ENCODE peak calls at places on chromosome 1, in nine cellular contexts. Q is right atrium auricular region; P is CD8-positive, alpha-beta memory T cell; U is ovary; Z is cardiac muscle cell; F is A673; A is thoracic aorta; I is fibroblast of lung; C is prostate gland. L is an unnamed sample. For H3K4me1 and H3K27me3, the result is how much of the 10 kb centered on the place peaks cover.

GRCh38 chr1:84971957-84972356 is 25.0 kb downstream of the MCOLN2 start:
- DNase-seq in Q (no peak), P (no peak), U (no peak), Z (no peak), F (no peak), A (no peak), I (no peak), C (no peak), L (no peak)

GRCh38 chr1:3659093-3659492 is 6.8 kb downstream of the TP73 start:
- DNase-seq in Q (no peak), P (no peak), U (no peak), Z (no peak), F (no peak), A (no peak), I (no peak), C (no peak), L (no peak)

GRCh38 chr1:28039341-28039740 is 49.1 kb downstream of the EYA3 start:
- DNase-seq in Q (no peak), P (no peak), U (no peak), Z (no peak), F (no peak), A (no peak), I (no peak), C (no peak), L (no peak)

GRCh38 chr1:96362623-96363022 is 359.0 kb upstream of the PTBP2 start:
- DNase-seq in Q (no peak), P (no peak), U (no peak), Z (no peak), F (no peak), A (no peak), I (peak), C (no peak), L (no peak)

GRCh38 chr1:234862944-234863515 is 253.1 kb upstream of the IRF2BP2 start:
- DNase-seq in Q (peak), P (no peak), U (peak), Z (no peak), F (no peak), A (peak), I (peak), C (peak), L (no peak)

GRCh38 chr1:170675825-170676224 is 11.9 kb downstream of the PRRX1 start:
- DNase-seq in Q (no peak), P (no peak), U (no peak), Z (no peak), F (no peak), A (no peak), I (no peak), C (no peak), L (no peak)

GRCh38 chr1:8662380-8663072 is 154.9 kb downstream of the RERE start:
- DNase-seq in Q (no peak), P (no peak), U (no peak), Z (no peak), F (no peak), A (no peak), I (no peak), C (no peak), L (no peak)

GRCh38 chr1:92567211-92567868 is 80.6 kb upstream of the GFI1 start:
- DNase-seq in Q (no peak), P (no peak), U (no peak), Z (no peak), F (no peak), A (no peak), I (peak), C (no peak), L (no peak)

GRCh38 chr1:37308571-37308960 is 165.8 kb upstream of the ZC3H12A start:
- DNase-seq in Q (no peak), P (no peak), U (no peak), Z (no peak), F (no peak), A (no peak), I (no peak), C (no peak), L (no peak)

GRCh38 chr1:205579711-205580110 is 52.1 kb downstream of the ELK4 start:
- DNase-seq in Q (no peak), P (no peak), U (no peak), Z (no peak), F (no peak), A (no peak), I (no peak), C (no peak), L (no peak)

GRCh38 chr1:205584732-205585131 is 47.1 kb downstream of the ELK4 start:
- DNase-seq in Q (no peak), P (no peak), U (no peak), Z (no peak), F (no peak), A (no peak), I (no peak), C (no peak), L (no peak)

GRCh38 chr1:2135425-2135824 is 59.1 kb downstream of the FAAP20 start:
- DNase-seq in Q (peak), P (no peak), U (peak), Z (peak), F (no peak), A (no peak), I (peak), C (peak), L (no peak)

GRCh38 chr1:56453016-56453721 is 126.2 kb downstream of the PLPP3 start:
- DNase-seq in Q (no peak), P (no peak), U (no peak), Z (peak), F (no peak), A (no peak), I (no peak), C (no peak), L (no peak)

GRCh38 chr1:203153989-203154821 is 21.4 kb downstream of the MYBPH start:
- DNase-seq in Q (no peak), P (no peak), U (no peak), Z (no peak), F (peak), A (no peak), I (no peak), C (no peak), L (no peak)

GRCh38 chr1:110348050-110348449 is 8.9 kb downstream of the RBM15 start:
- DNase-seq in Q (no peak), P (no peak), U (no peak), Z (no peak), F (no peak), A (no peak), I (no peak), C (no peak), L (no peak)

GRCh38 chr1:227043755-227044154 is 103.7 kb downstream of the COQ8A start:
- DNase-seq in Q (no peak), P (no peak), U (no peak), Z (no peak), F (peak), A (no peak), I (peak), C (no peak), L (no peak)

GRCh38 chr1:225201447-225201846 is 226.4 kb downstream of the LBR start:
- DNase-seq in Q (no peak), P (no peak), U (no peak), Z (no peak), F (no peak), A (no peak), I (no peak), C (no peak), L (no peak)

GRCh38 chr1:30492451-30492850 is 230.9 kb downstream of the MATN1 start:
- DNase-seq in Q (no peak), P (no peak), U (no peak), Z (no peak), F (no peak), A (no peak), I (no peak), C (no peak), L (no peak)

GRCh38 chr1:30929135-30929889 is 20.8 kb upstream of the SDC3 start:
- DNase-seq in Q (no peak), P (peak), U (no peak), Z (peak), F (peak), A (no peak), I (peak), C (no peak), L (no peak)

GRCh38 chr1:225870883-225871282 is 11.3 kb downstream of the TMEM63A start:
- DNase-seq in Q (no peak), P (no peak), U (no peak), Z (no peak), F (no peak), A (no peak), I (no peak), C (no peak), L (no peak)

GRCh38 chr1:83547903-83548302 is 451.0 kb downstream of the TTLL7 start:
- DNase-seq in Q (no peak), P (no peak), U (no peak), Z (no peak), F (no peak), A (no peak), I (peak), C (no peak), L (no peak)

GRCh38 chr1:54853096-54853792 is 33.8 kb downstream of the DHCR24 start:
- DNase-seq in Q (no peak), P (no peak), U (no peak), Z (no peak), F (no peak), A (no peak), I (no peak), C (no peak), L (no peak)

GRCh38 chr1:232767381-232768074 is 37.7 kb upstream of the MAP10 start:
- DNase-seq in Q (peak), P (no peak), U (peak), Z (no peak), F (peak), A (peak), I (peak), C (peak), L (no peak)

GRCh38 chr1:2148691-2149090 is 45.9 kb downstream of the FAAP20 start:
- DNase-seq in Q (peak), P (peak), U (no peak), Z (no peak), F (no peak), A (no peak), I (no peak), C (no peak), L (peak)

GRCh38 chr1:86548863-86549262 is 2.0 kb downstream of the CLCA4 start:
- DNase-seq in Q (no peak), P (no peak), U (no peak), Z (no peak), F (no peak), A (no peak), I (no peak), C (no peak), L (no peak)

GRCh38 chr1:221813887-221814286 is 72.0 kb upstream of the DUSP10 start:
- DNase-seq in Q (no peak), P (no peak), U (no peak), Z (no peak), F (no peak), A (no peak), I (no peak), C (no peak), L (no peak)

GRCh38 chr1:44806704-44807363 is at the start of gene DYNLT4:
- DNase-seq in Q (no peak), P (no peak), U (peak), Z (no peak), F (no peak), A (no peak), I (no peak), C (no peak), L (no peak)

GRCh38 chr1:117795190-117795589 is 134.2 kb downstream of the GDAP2 start:
- DNase-seq in Q (no peak), P (no peak), U (no peak), Z (no peak), F (no peak), A (no peak), I (peak), C (no peak), L (no peak)

GRCh38 chr1:41920658-41921057 is 1.9 kb upstream of the HIVEP3 start:
- DNase-seq in Q (no peak), P (no peak), U (no peak), Z (no peak), F (peak), A (no peak), I (peak), C (no peak), L (no peak)

GRCh38 chr1:161226320-161226711 is 456 bp downstream of the TOMM40L start:
- DNase-seq in Q (no peak), P (no peak), U (no peak), Z (no peak), F (no peak), A (no peak), I (no peak), C (no peak), L (no peak)

GRCh38 chr1:228472655-228473054 is 14.5 kb upstream of the RNF187 start:
- DNase-seq in Q (no peak), P (no peak), U (no peak), Z (no peak), F (no peak), A (no peak), I (peak), C (no peak), L (no peak)

GRCh38 chr1:225415967-225416745 is 11.7 kb downstream of the LBR start:
- DNase-seq in Q (no peak), P (no peak), U (no peak), Z (no peak), F (peak), A (no peak), I (no peak), C (no peak), L (no peak)

GRCh38 chr1:1779691-1780597 is 1.7 kb upstream of the NADK start:
- DNase-seq in Q (peak), P (peak), U (peak), Z (no peak), F (peak), A (no peak), I (peak), C (no peak), L (peak)

GRCh38 chr1:244413736-244414135 is 38.0 kb downstream of the ADSS2 start:
- DNase-seq in Q (no peak), P (no peak), U (no peak), Z (no peak), F (no peak), A (no peak), I (no peak), C (no peak), L (no peak)

GRCh38 chr1:231069333-231069732 is 29.3 kb upstream of the FAM89A start:
- DNase-seq in Q (no peak), P (no peak), U (no peak), Z (no peak), F (no peak), A (no peak), I (no peak), C (no peak), L (no peak)

GRCh38 chr1:97920832-97921571 is at the start of gene DPYD:
- DNase-seq in Q (peak), P (peak), U (peak), Z (peak), F (peak), A (peak), I (peak), C (peak), L (peak)

GRCh38 chr1:201489656-201490261 is 17.2 kb downstream of the CSRP1 start:
- DNase-seq in Q (no peak), P (no peak), U (no peak), Z (no peak), F (no peak), A (no peak), I (no peak), C (no peak), L (no peak)

GRCh38 chr1:201485184-201485774 is 16.3 kb upstream of the PHLDA3 start:
- DNase-seq in Q (no peak), P (no peak), U (no peak), Z (no peak), F (no peak), A (no peak), I (no peak), C (no peak), L (no peak)

GRCh38 chr1:201488817-201489581 is 17.9 kb downstream of the CSRP1 start:
- DNase-seq in Q (no peak), P (no peak), U (peak), Z (no peak), F (no peak), A (no peak), I (peak), C (no peak), L (no peak)

GRCh38 chr1:201486158-201486557 is 17.2 kb upstream of the PHLDA3 start:
- DNase-seq in Q (no peak), P (no peak), U (no peak), Z (peak), F (no peak), A (no peak), I (peak), C (no peak), L (no peak)

GRCh38 chr1:201487742-201488141 is 18.8 kb upstream of the PHLDA3 start:
- DNase-seq in Q (no peak), P (no peak), U (no peak), Z (no peak), F (no peak), A (no peak), I (no peak), C (no peak), L (no peak)
- H3K4me1 ChIP-seq in Q (half or more), P (under half), U (under half), Z (under half), F (under half), A (half or more), I (under half), C (under half), L (under half)

GRCh38 chr1:156436319-156437043 is 64.1 kb downstream of the MEF2D start:
- DNase-seq in Q (no peak), P (no peak), U (no peak), Z (peak), F (no peak), A (no peak), I (no peak), C (no peak), L (no peak)
- H3K27me3 ChIP-seq in Q (half or more), P (half or more), U (under half), Z (half or more), F (half or more), A (half or more), I (half or more), C (under half), L (half or more)

GRCh38 chr1:179031855-179032513 is 6.3 kb downstream of the FAM20B start:
- DNase-seq in Q (no peak), P (no peak), U (no peak), Z (no peak), F (no peak), A (no peak), I (no peak), C (no peak), L (no peak)

GRCh38 chr1:179038528-179039281 is 13.0 kb downstream of the FAM20B start:
- DNase-seq in Q (no peak), P (no peak), U (no peak), Z (no peak), F (no peak), A (no peak), I (no peak), C (no peak), L (no peak)

GRCh38 chr1:179042087-179042486 is 16.4 kb downstream of the FAM20B start:
- DNase-seq in Q (no peak), P (no peak), U (no peak), Z (no peak), F (no peak), A (no peak), I (no peak), C (no peak), L (no peak)

GRCh38 chr1:179034720-179035119 is 9.0 kb downstream of the FAM20B start:
- DNase-seq in Q (no peak), P (no peak), U (no peak), Z (no peak), F (no peak), A (no peak), I (peak), C (no peak), L (no peak)

DNA sequence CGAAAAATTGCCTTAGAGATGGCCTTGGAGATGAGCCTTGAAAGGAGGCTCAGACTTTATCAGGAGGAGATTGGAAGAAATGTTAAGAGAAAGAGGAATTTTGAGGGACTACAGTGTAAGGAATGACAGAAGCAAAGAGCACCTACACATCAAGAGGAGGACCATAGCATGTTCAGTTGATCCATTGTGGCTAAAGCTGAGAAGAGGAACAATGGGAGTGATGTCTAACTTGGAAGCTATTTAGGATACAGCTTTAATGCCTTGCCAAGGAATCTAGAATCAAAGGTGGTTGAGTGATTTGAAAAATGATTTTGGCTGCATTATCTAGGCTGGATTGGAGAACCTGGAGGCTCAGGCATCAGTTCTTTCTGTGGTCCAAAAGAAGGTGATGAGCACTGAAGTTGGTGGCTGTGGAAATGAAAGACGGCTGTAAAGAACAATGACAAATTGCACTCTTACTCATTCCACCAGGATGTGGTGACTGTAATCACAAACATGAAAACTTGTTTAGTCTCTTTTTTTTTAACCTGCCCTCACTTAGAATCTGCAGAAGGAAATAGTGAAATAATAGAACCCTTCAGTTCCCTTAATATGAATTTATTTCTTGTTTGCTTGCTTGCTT is 11.3 kb downstream of the FAM20B start:
- DNase-seq in Q (no peak), P (no peak), U (no peak), Z (no peak), F (no peak), A (no peak), I (no peak), C (no peak), L (no peak)
- H3K4me3 ChIP-seq in Q (no peak), P (no peak), U (no peak), Z (no peak), F (no peak), A (no peak), I (no peak), C (no peak), L (no peak)

GRCh38 chr1:175443332-175443731 is 250.8 kb upstream of the KIAA0040 start:
- DNase-seq in Q (no peak), P (no peak), U (no peak), Z (no peak), F (no peak), A (no peak), I (no peak), C (no peak), L (no peak)
- H3K4me1 ChIP-seq in Q (under half), P (under half), U (under half), Z (under half), F (under half), A (under half), I (under half), C (under half), L (under half)

DNA sequence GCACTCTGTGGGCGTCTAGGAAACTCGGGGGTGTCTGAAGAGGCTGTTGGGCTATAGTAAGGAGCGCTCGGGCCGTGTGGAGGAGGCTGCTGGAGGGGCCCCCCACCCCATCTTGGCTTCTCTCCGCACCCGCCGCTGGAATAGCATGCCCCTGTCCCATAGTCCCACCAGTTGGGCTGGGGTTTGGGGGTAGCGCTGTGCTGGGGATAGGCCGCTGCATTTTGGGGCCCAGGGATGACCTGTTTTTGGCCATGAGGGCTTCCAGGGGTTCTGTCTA is 511 bp downstream of the EFNA3 start:
- DNase-seq in Q (no peak), P (no peak), U (no peak), Z (no peak), F (no peak), A (no peak), I (no peak), C (no peak), L (no peak)
- H3K27me3 ChIP-seq in Q (under half), P (under half), U (under half), Z (under half), F (under half), A (under half), I (half or more), C (under half), L (under half)

GRCh38 chr1:46133946-46134345 is 1.5 kb upstream of the PIK3R3 start:
- DNase-seq in Q (no peak), P (no peak), U (no peak), Z (no peak), F (no peak), A (no peak), I (no peak), C (no peak), L (no peak)
- H3K4me3 ChIP-seq in Q (peak), P (no peak), U (no peak), Z (peak), F (peak), A (no peak), I (peak), C (no peak), L (no peak)

L was measured in effector memory CD4-positive, alpha-beta T cell.